ENCODE peak calls at places on chromosomes 6 and 20, in six cellular contexts. T, B, X, N, Y and H are unnamed samples.

GRCh38 chr6:109023348-109023925 is 71.2 kb downstream of the SESN1 start:
- DNase-seq in T (no peak), B (no peak), X (no peak), N (no peak), Y (no peak), H (no peak)

GRCh38 chr6:136408205-136408604 is 118.6 kb upstream of the BCLAF1 start:
- DNase-seq in X (no peak), N (no peak), T (no peak), B (no peak), Y (no peak), H (no peak)

GRCh38 chr6:117446851-117447250 is 21.1 kb upstream of the ROS1 start:
- DNase-seq in X (no peak), Y (no peak), B (no peak), T (no peak), N (no peak), H (no peak)

GRCh38 chr6:127342946-127343752 is at the start of gene ECHDC1:
- DNase-seq in N (peak; percentile 73), Y (peak; percentile 68), T (peak; percentile 73), B (peak; percentile 56), X (peak; percentile 61), H (peak; percentile 71)

GRCh38 chr20:59137532-59137931 is 26.1 kb upstream of the ZNF831 start:
- DNase-seq in Y (no peak), B (peak; percentile 74), N (no peak), X (no peak), T (no peak), H (no peak)

GRCh38 chr6:35360349-35361138 is 18.2 kb downstream of the PPARD start:
- DNase-seq in T (peak; percentile 82), B (peak; percentile 48), Y (peak; percentile 3), X (no peak), N (no peak), H (no peak)

GRCh38 chr6:15331143-15331542 is 85.3 kb downstream of the JARID2 start:
- DNase-seq in Y (no peak), N (peak; percentile 52), B (no peak), T (no peak), X (no peak), H (no peak)

GRCh38 chr6:131519670-131520436 is 53.2 kb upstream of the ARG1 start:
- DNase-seq in T (no peak), X (no peak), B (no peak), Y (no peak), N (no peak), H (peak; percentile 27)

GRCh38 chr20:57957397-57958049 is 247.7 kb upstream of the PMEPA1 start:
- DNase-seq in Y (no peak), B (no peak), N (no peak), T (no peak), X (no peak), H (no peak)

GRCh38 chr20:35690265-35690664 is 8.9 kb downstream of the NFS1 start:
- DNase-seq in X (no peak), N (peak; percentile 8), B (no peak), Y (no peak), T (no peak), H (no peak)

GRCh38 chr6:84739866-84740208 is 24.6 kb downstream of the TBX18 start:
- DNase-seq in B (no peak), N (no peak), X (no peak), T (no peak), Y (no peak), H (no peak)

GRCh38 chr6:18264338-18265098 is at the start of gene DEK:
- DNase-seq in B (peak; percentile 90), X (no peak), N (peak; percentile 91), T (peak; percentile 91), Y (peak; percentile 92), H (peak; percentile 77)

GRCh38 chr6:36129889-36130671 is at the start of gene MAPK13:
- DNase-seq in X (no peak), B (no peak), N (no peak), T (no peak), Y (peak; percentile 60), H (no peak)

GRCh38 chr20:62068997-62069396 is 3.3 kb upstream of the TAF4 start:
- DNase-seq in B (no peak), N (no peak), X (no peak), Y (no peak), T (no peak), H (no peak)

GRCh38 chr6:120451508-120451907 is 882.8 kb downstream of the TBC1D32 start:
- DNase-seq in X (no peak), T (no peak), Y (no peak), N (no peak), B (no peak), H (no peak)

GRCh38 chr20:34538671-34539123 is 19.8 kb upstream of the MAP1LC3A start:
- DNase-seq in X (no peak), T (peak; percentile 82), Y (no peak), N (no peak), B (peak; percentile 48), H (peak; percentile 25)

GRCh38 chr6:44338228-44339122 is 4.0 kb upstream of the SPATS1 start:
- DNase-seq in B (peak; percentile 38), N (peak; percentile 51), Y (no peak), T (no peak), X (peak; percentile 66), H (peak; percentile 40)

GRCh38 chr6:112956696-112957525 is 609.8 kb downstream of the RFPL4B start:
- DNase-seq in X (no peak), T (no peak), B (no peak), N (no peak), Y (no peak), H (no peak)

GRCh38 chr20:9609892-9610502 is 95.6 kb downstream of the LAMP5 start:
- DNase-seq in N (peak; percentile 64), Y (no peak), X (peak; percentile 39), T (no peak), B (no peak), H (no peak)

GRCh38 chr6:143579703-143580102 is 68.2 kb upstream of the FUCA2 start:
- DNase-seq in X (no peak), T (no peak), B (peak; percentile 32), N (no peak), Y (peak; percentile 70), H (no peak)

GRCh38 chr6:125789576-125790402 is 971 bp upstream of the NCOA7 start:
- DNase-seq in T (no peak), Y (peak; percentile 74), X (peak; percentile 53), N (no peak), B (peak; percentile 48), H (peak; percentile 26)

GRCh38 chr20:41738584-41739193 is 120.5 kb upstream of the CHD6 start:
- DNase-seq in Y (no peak), X (peak; percentile 38), T (peak; percentile 62), B (peak; percentile 41), N (no peak), H (no peak)

GRCh38 chr6:71977860-71978259 is 91.5 kb downstream of the RIMS1 start:
- DNase-seq in B (no peak), N (no peak), X (no peak), Y (no peak), T (no peak), H (no peak)

GRCh38 chr6:109991307-109992101 is 13.4 kb downstream of the GPR6 start:
- DNase-seq in N (no peak), B (no peak), Y (no peak), X (no peak), T (no peak), H (no peak)

GRCh38 chr6:7341989-7342742 is 29.2 kb upstream of the SSR1 start:
- DNase-seq in N (no peak), Y (no peak), X (no peak), T (no peak), B (no peak), H (no peak)

GRCh38 chr6:152223622-152224021 is 413.5 kb downstream of the SYNE1 start:
- DNase-seq in X (no peak), N (no peak), B (no peak), Y (no peak), T (no peak), H (no peak)
- H3K36me3 ChIP-seq in X (no peaks in the 10 kb centered on the region), N (peaks cover 45% of the 10 kb centered on the region), B (peaks cover 78% of the 10 kb centered on the region), Y (peaks cover 52% of the 10 kb centered on the region), T (peaks cover 24% of the 10 kb centered on the region), H (peaks cover 42% of the 10 kb centered on the region)

GRCh38 chr20:39944861-39945260 is 744.2 kb downstream of the MAFB start:
- DNase-seq in X (no peak), N (no peak), T (no peak), Y (no peak), B (no peak), H (no peak)

GRCh38 chr20:39946946-39947345 is 742.1 kb downstream of the MAFB start:
- DNase-seq in N (no peak), Y (no peak), X (no peak), B (no peak), T (no peak), H (no peak)

GRCh38 chr20:39946053-39946810 is 742.8 kb downstream of the MAFB start:
- DNase-seq in X (no peak), T (no peak), Y (no peak), B (no peak), N (no peak), H (no peak)

GRCh38 chr20:39941235-39941634 is 747.8 kb downstream of the MAFB start:
- DNase-seq in B (no peak), T (no peak), X (no peak), N (no peak), Y (no peak), H (no peak)

DNA sequence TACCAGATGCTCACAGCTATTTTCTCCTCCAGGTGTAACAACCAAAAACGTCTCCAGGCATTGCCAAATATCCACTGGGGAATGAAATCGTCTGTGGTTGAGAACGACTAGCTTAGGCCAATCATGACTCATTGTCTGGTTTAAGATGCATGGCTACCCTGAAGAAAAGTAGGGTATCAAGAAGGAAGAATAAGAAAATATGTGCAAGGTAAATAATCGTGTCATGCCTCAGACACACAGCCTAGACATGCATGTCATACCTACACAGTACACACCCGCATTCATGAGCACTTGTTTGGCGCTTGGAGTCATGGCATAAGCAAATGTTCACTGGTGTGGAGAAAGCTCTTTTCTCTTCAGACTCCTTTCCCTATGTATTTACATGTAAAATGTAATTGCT is 745.7 kb downstream of the MAFB start:
- DNase-seq in N (no peak), Y (no peak), T (no peak), X (no peak), B (no peak), H (no peak)
- H3K9me3 ChIP-seq in N (no peaks in the 10 kb centered on the region), Y (no peaks in the 10 kb centered on the region), T (no peaks in the 10 kb centered on the region), X (no peaks in the 10 kb centered on the region), B (no peaks in the 10 kb centered on the region), H (no peaks in the 10 kb centered on the region)

GRCh38 chr20:37359836-37360235 is 13.9 kb downstream of the SRC start:
- DNase-seq in X (no peak), Y (no peak), N (no peak), T (no peak), B (no peak), H (no peak)
- H3K4me1 ChIP-seq in X (no peaks in the 10 kb centered on the region), Y (peaks cover 50% of the 10 kb centered on the region), N (no peaks in the 10 kb centered on the region), T (no peaks in the 10 kb centered on the region), B (peaks cover 26% of the 10 kb centered on the region), H (no peaks in the 10 kb centered on the region)

DNA sequence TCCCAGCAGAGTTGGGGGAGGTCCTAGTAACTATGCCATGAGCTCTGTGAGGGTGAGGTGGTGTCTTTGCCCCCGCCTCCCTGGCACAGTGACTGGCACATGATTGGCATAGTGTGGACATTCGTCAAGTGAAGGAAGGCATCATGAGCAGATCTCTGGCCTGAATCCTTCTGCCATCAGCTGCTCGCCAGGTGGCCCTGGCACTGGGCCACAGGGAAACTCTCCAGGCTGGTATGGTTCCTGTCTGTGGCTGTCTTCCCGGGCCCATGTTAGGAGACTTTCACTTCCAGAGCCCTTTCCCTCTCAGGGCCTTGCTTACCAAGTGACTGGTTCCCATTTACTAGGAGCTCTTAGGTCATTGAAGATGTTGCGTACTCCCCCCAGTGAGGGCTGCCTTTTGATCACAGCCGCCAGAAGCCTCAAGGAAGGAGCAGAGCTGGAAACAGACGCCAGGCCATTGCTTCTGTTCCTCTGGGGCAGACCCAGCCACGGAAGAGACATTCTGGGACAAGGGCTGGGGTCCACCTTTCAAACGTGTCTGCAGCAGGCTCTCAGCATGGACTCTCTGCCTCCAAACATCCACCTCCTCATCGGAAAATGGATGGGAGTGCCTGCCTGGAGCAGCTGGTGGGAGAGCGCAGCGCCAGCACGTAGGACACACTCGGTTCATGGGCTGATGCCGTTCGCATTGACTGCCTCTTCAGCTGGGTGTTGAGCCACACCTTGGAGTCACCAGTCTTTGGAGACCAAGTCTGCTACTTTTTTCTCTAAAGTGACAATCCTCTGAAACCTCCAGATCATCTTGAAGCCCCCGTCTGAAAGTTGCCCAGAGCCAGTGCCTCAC is 67.2 kb downstream of the PTPN1 start:
- DNase-seq in B (peak; percentile 82), Y (no peak), T (peak; percentile 87), X (no peak), N (no peak), H (no peak)
- H3K36me3 ChIP-seq in B (peaks cover 64% of the 10 kb centered on the region), Y (peaks cover 71% of the 10 kb centered on the region), T (peaks cover 16% of the 10 kb centered on the region), X (peaks cover 21% of the 10 kb centered on the region), N (peaks cover 94% of the 10 kb centered on the region), H (peaks cover 79% of the 10 kb centered on the region)